ENCODE peak calls at places on chromosomes 1 and 21, in eight cellular contexts. J is GM12864, G is OCI-LY7, H is astrocyte, O is esophagus squamous epithelium, V is ovary, B is HCT116, Y is endothelial cell. R is an unnamed sample.

GRCh38 chr1:205381305-205381704 is 24.6 kb upstream of the KLHDC8A start:
- DNase-seq in O (no peak), J (no peak), H (no peak), G (no peak), Y (no peak), V (no peak), B (no peak), R (no peak)

GRCh38 chr1:11764519-11764918 is 2.5 kb downstream of the C1orf167 start:
- DNase-seq in G (no peak), Y (no peak), V (no peak), H (no peak), J (no peak), B (no peak), O (no peak), R (no peak)

GRCh38 chr21:34726627-34727337 is 58.0 kb downstream of the CLIC6 start:
- DNase-seq in B (no peak), O (no peak), J (no peak), G (no peak), V (no peak), H (peak), Y (no peak), R (no peak)

GRCh38 chr1:182041615-182042014 is 19.9 kb downstream of the ZNF648 start:
- DNase-seq in B (no peak), Y (no peak), V (no peak), O (no peak), J (no peak), G (no peak), H (no peak), R (no peak)

GRCh38 chr1:4702927-4703326 is 48.5 kb downstream of the AJAP1 start:
- DNase-seq in Y (no peak), O (no peak), G (no peak), B (no peak), H (peak), J (no peak), V (no peak), R (no peak)

GRCh38 chr1:207918016-207918415 is 7.1 kb upstream of the CD34 start:
- DNase-seq in H (no peak), G (no peak), J (no peak), V (no peak), B (no peak), O (no peak), Y (no peak), R (no peak)

GRCh38 chr1:3564921-3565831 is 46.1 kb downstream of the MEGF6 start:
- DNase-seq in G (peak), J (no peak), O (no peak), H (no peak), V (no peak), Y (peak), B (no peak), R (no peak)

GRCh38 chr1:62906428-62906886 is 122.5 kb downstream of the ATG4C start:
- DNase-seq in H (no peak), G (peak), J (no peak), Y (peak), V (no peak), B (peak), O (no peak), R (no peak)

GRCh38 chr1:85611856-85612255 is 31.3 kb downstream of the CCN1 start:
- DNase-seq in V (peak), G (no peak), H (peak), B (peak), Y (no peak), O (no peak), J (no peak), R (peak)

GRCh38 chr1:247209306-247209900 is 37.6 kb upstream of the ZNF124 start:
- DNase-seq in B (no peak), G (no peak), H (no peak), J (no peak), Y (no peak), O (no peak), V (no peak), R (no peak)

GRCh38 chr1:87814573-87814972 is 485.9 kb downstream of the LMO4 start:
- DNase-seq in B (no peak), H (peak), G (no peak), V (no peak), O (no peak), J (no peak), Y (no peak), R (no peak)

GRCh38 chr1:9248341-9249262 is 14.0 kb downstream of the H6PD start:
- DNase-seq in V (peak), Y (no peak), J (no peak), B (no peak), G (no peak), H (no peak), O (no peak), R (peak)

GRCh38 chr21:36575306-36575705 is 95.4 kb upstream of the CLDN14 start:
- DNase-seq in G (no peak), J (no peak), B (no peak), Y (no peak), H (no peak), O (no peak), V (no peak), R (no peak)

GRCh38 chr1:245855846-245856730 is 651.0 kb downstream of the SMYD3 start:
- DNase-seq in Y (no peak), H (peak), V (no peak), O (no peak), G (no peak), B (no peak), J (no peak), R (no peak)

GRCh38 chr1:101485712-101486111 is 248.9 kb downstream of the S1PR1 start:
- DNase-seq in O (no peak), V (no peak), H (no peak), G (no peak), Y (no peak), B (no peak), J (no peak), R (no peak)

GRCh38 chr1:8939362-8939995 is 6.2 kb upstream of the CA6 start:
- DNase-seq in Y (no peak), O (no peak), V (no peak), G (no peak), B (no peak), J (no peak), H (peak), R (no peak)

GRCh38 chr1:203507227-203507626 is 13.3 kb downstream of the OPTC start:
- DNase-seq in B (no peak), G (no peak), Y (no peak), H (no peak), J (no peak), O (no peak), V (peak), R (no peak)

GRCh38 chr1:6141601-6142000 is 38.5 kb downstream of the CHD5 start:
- DNase-seq in O (no peak), J (no peak), Y (no peak), B (no peak), G (peak), H (no peak), V (no peak), R (peak)
- TF ChIP-seq CTCF in O (no peak), J (peak), Y (no peak), B (peak), G (peak), H (no peak), V (no peak), R (no peak)

DNA sequence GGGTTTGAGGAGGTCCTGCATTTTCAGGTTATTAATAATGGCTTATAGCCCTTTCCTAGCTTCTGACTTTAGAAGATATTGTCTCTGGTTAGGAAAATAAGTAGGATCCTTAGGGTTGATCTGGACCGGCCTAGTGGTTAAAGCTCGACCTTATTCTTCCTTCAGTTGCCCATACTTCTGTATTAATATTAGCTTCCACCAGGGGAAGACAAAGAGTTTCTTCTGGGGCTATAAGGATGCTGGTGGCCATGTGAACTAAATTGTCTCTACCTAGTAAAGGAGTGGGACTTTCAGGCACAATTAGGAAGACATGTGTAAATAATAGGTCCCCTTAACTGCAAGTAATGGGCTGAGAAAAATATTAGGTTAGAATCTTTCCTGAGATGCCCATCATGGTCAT is 20.6 kb upstream of the FCGR2A start:
- DNase-seq in B (no peak), O (no peak), V (no peak), H (no peak), Y (no peak), J (no peak), G (peak), R (no peak)
- TF ChIP-seq CTCF in B (peak), O (peak), V (no peak), H (peak), Y (peak), J (peak), G (peak), R (peak)

GRCh38 chr1:183719976-183720497 is 66.9 kb upstream of the APOBEC4 start:
- DNase-seq in B (no peak), H (no peak), J (no peak), O (no peak), V (no peak), Y (no peak), G (no peak), R (no peak)
- TF ChIP-seq CTCF in B (no peak), H (no peak), J (no peak), O (no peak), V (no peak), Y (no peak), G (no peak), R (no peak)

GRCh38 chr1:240598201-240598600 is 13.8 kb downstream of the GREM2 start:
- DNase-seq in J (no peak), B (no peak), O (no peak), V (no peak), Y (no peak), G (no peak), H (peak), R (no peak)

GRCh38 chr1:240599299-240599698 is 12.7 kb downstream of the GREM2 start:
- DNase-seq in O (no peak), H (no peak), B (no peak), Y (no peak), J (no peak), V (no peak), G (no peak), R (no peak)

GRCh38 chr1:240598602-240599001 is 13.4 kb downstream of the GREM2 start:
- DNase-seq in V (no peak), O (no peak), H (no peak), G (no peak), J (no peak), Y (no peak), B (no peak), R (no peak)

GRCh38 chr1:240599830-240600229 is 12.1 kb downstream of the GREM2 start:
- DNase-seq in G (no peak), H (no peak), O (no peak), J (no peak), B (no peak), Y (no peak), V (no peak), R (no peak)

DNA sequence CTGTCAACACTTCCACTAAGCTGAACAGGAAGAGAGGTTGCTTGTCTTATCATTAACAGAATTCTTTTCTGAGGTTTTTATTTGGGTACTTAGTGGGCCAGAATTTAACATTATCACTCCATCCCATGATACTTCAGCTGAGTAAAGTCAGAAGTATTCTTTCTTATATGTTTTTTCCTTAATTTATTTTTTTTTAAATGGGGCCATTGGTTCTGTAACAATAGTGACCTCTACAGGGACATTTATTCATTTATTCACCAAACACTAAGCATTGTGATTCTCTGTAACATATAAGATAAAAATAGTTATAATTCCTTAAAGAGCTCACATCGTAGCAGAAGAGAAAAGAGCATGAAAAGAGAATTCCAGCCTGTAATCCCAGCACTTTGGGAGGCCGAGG is 9.8 kb downstream of the GREM2 start:
- DNase-seq in V (no peak), H (peak), G (no peak), J (no peak), B (no peak), O (no peak), Y (no peak), R (no peak)
- TF ChIP-seq CTCF in V (no peak), H (peak), G (peak), J (no peak), B (no peak), O (no peak), Y (no peak), R (no peak)

GRCh38 chr1:162939035-162939434 is 78.1 kb upstream of the CCDC190 start:
- DNase-seq in J (no peak), O (no peak), B (no peak), Y (no peak), G (no peak), H (no peak), V (no peak), R (no peak)
- TF ChIP-seq CTCF in J (no peak), O (no peak), B (peak), Y (no peak), G (no peak), H (no peak), V (no peak), R (no peak)

GRCh38 chr1:48524892-48525467 is 53.0 kb upstream of the SPATA6 start:
- DNase-seq in Y (no peak), B (no peak), V (no peak), H (no peak), G (no peak), J (no peak), O (no peak), R (no peak)

GRCh38 chr1:48536477-48536876 is 64.5 kb upstream of the SPATA6 start:
- DNase-seq in J (no peak), B (no peak), G (no peak), H (no peak), V (no peak), O (no peak), Y (no peak), R (no peak)

GRCh38 chr1:48532976-48533375 is 61.0 kb upstream of the SPATA6 start:
- DNase-seq in H (no peak), B (no peak), O (no peak), G (no peak), V (no peak), J (no peak), Y (no peak), R (no peak)

GRCh38 chr1:48526045-48526714 is 54.2 kb upstream of the SPATA6 start:
- DNase-seq in Y (no peak), J (no peak), B (no peak), O (no peak), V (no peak), H (no peak), G (no peak), R (no peak)

DNA sequence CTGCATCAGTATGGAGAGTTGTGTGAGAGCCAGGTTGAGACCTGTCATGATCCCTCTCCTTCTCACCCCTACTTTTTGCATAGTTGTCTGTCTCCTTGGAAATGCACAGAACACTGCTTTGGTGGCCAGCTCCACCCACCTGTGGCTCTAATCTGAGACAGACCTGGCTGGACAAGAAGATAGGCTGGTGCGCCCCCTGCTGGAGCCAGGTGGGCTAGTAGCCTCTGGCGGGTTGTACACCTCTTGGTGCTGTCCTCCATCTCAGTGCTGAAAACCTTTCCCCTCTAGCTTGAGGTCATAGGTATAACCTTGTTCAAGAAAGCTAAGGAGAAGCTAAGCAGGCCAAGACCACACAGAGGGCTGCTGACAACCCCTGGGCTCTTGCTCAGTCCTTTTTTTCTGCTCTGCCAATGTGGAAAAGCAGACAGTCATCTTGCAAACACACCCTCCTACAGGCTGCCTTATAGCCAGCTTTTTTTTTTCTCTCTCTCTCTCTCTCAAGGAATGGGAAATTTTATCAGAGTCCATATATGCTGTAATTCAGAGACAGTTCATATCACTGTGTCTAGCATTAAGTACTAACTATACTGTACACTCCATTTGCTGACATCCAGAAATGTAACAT is 58.8 kb upstream of the SPATA6 start:
- DNase-seq in G (peak), V (no peak), B (peak), H (peak), O (no peak), Y (peak), J (no peak), R (no peak)
- TF ChIP-seq CTCF in G (peak), V (no peak), B (peak), H (peak), O (peak), Y (peak), J (peak), R (peak)

DNA sequence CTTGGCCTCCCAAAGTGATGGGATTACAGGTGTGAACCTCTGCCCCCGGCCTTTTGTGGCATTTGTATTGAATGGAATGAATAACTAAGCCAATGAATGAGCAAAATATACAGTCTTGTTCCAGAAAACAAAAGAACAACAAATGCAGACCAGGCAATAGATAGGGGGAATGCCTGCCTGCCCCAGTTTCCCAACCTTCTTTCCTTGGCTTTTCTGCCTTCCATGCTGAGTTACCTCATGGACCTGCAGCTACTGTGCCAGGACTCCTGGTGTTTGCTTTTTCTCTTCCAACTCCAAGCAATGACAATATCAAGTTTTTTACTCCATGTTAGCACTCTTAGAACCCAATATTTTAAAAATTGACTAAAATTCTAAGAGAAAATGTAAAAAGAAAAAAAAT is 58.6 kb upstream of the BACH1 start:
- DNase-seq in B (no peak), V (no peak), J (no peak), Y (no peak), O (no peak), H (no peak), G (no peak), R (no peak)
- TF ChIP-seq CTCF in B (no peak), V (no peak), J (no peak), Y (no peak), O (no peak), H (no peak), G (no peak), R (no peak)

DNA sequence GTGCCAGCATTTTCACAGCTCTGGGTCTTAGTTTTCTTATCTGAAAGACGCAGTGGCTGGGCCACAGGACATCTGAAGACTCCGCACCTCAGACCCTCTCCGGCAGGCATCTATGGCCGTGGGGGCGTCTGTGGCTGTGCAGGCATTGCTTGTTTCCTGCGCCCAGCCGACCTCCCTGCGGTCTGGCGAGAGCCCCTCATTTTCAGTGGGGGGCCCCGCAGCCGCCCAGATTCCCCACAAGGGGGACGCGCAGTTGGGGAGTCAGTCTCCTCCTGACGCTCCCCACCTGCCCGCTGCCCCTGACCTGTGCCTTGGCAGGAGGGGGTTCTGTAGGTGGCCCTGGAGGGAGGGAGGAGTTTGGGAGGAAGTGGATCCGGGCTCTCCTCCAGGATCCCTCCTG is 3.5 kb upstream of the TFF1 start:
- DNase-seq in G (no peak), J (no peak), H (no peak), B (no peak), V (no peak), Y (no peak), O (no peak), R (no peak)
- TF ChIP-seq CTCF in G (no peak), J (no peak), H (no peak), B (no peak), V (no peak), Y (no peak), O (no peak), R (no peak)

GRCh38 chr1:91026777-91027176 is 4.9 kb upstream of the ZNF644 start:
- DNase-seq in H (no peak), G (no peak), B (no peak), Y (no peak), J (no peak), O (no peak), V (no peak), R (no peak)
- TF ChIP-seq CTCF in H (peak), G (peak), B (peak), Y (no peak), J (peak), O (no peak), V (no peak), R (no peak)